ENCODE peak calls at places on chromosomes 13 and 19, in five cellular contexts. S is colonic mucosa; A is foreskin keratinocyte; P is CD4-positive, alpha-beta memory T cell; U is naive thymus-derived CD4-positive, alpha-beta T cell. B is an unnamed sample. For H3K4me1, the result is how much of the 10 kb centered on the place peaks cover.

GRCh38 chr19:45670670-45671453 is 2.8 kb downstream of the GIPR start:
- DNase-seq in S (peak), A (peak), P (no peak), U (peak), B (no peak)

GRCh38 chr13:75829874-75830273 is 193.7 kb downstream of the LMO7 start:
- DNase-seq in S (no peak), A (peak), P (no peak), U (no peak), B (no peak)

GRCh38 chr19:18519962-18520847 is 1.7 kb downstream of the ELL start:
- DNase-seq in S (peak), A (peak), P (peak), U (peak), B (peak)

GRCh38 chr13:26480246-26480855 is 77.1 kb upstream of the WASF3 start:
- DNase-seq in S (peak), A (peak), P (no peak), U (no peak), B (no peak)

GRCh38 chr13:103184413-103184812 is 118.2 kb upstream of the SLC10A2 start:
- DNase-seq in S (no peak), A (no peak), P (no peak), U (no peak), B (no peak)

GRCh38 chr19:55554749-55555152 is 9.4 kb upstream of the SBK3 start:
- DNase-seq in S (no peak), A (no peak), P (no peak), U (no peak), B (no peak)

GRCh38 chr13:71754407-71754974 is 112.5 kb downstream of the DACH1 start:
- DNase-seq in S (no peak), A (no peak), P (no peak), U (no peak), B (peak)

GRCh38 chr19:6935618-6936017 is 48.2 kb downstream of the ADGRE1 start:
- DNase-seq in S (no peak), A (no peak), P (no peak), U (no peak), B (no peak)

DNA sequence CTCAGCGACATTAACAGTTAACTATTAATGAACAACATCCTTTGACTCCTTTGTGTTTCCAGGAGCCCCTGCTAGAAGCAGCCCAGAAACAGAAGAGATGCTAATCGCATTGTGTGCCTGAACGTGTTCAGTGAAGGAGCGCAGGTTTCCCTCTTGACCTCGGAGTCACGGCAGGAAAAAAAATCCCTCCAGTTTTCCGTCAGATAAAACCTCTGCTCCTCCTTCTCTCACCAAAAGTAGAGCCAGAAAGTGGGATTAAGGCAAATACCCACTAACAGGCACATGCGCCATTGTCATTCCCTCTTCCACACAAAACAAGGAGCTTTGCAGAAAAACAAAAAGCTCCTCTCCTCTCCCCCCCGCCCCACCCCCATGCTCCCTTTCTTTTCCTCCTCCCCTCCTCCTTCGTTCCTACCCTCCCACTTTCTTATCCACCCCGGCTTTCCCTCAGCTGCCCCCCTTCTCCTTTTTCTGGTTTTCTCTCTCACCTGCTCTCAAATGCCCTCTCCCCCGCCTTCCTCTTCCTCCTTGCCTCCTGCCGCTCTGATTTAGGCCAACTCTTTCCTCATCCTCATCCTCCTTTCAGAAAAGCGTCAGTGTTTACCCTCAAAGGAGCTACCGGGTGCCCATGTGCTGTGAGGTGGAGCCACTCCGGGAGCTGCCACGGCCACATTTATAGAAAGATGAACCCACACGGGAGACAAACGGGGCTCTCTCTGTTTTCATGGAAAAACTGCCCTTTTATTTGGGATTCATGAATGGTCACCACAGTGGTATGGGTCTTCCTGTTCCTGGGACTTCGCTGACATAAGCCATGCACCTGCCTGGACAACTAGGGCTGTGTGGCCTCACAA is 224.5 kb downstream of the ZIC5 start:
- DNase-seq in S (peak), A (no peak), P (no peak), U (no peak), B (no peak)
- H3K4me1 ChIP-seq in S (under half), A (under half), P (under half), U (under half), B (under half)

DNA sequence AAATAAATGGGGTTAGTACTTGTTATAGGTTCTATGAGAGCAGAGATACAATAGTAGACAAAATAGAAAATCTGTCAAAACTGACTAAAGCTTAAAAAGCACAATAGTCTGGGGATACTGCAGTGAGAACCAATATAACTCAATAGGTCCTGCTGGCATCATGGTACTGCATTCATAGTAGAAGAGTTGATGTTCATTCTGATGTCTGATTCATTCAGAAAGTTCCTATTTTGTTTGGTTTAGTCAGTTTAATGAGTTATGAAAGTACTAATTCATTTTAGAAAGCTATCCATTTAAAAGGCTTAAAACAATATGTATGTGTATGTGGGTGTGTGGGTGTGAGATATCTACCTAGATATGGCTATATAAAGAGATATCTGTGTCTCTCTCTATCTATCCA is 152.8 kb downstream of the LHFPL6 start:
- DNase-seq in S (no peak), A (no peak), P (no peak), U (no peak), B (no peak)
- H3K4me1 ChIP-seq in S (under half), A (under half), P (under half), U (under half), B (under half)

DNA sequence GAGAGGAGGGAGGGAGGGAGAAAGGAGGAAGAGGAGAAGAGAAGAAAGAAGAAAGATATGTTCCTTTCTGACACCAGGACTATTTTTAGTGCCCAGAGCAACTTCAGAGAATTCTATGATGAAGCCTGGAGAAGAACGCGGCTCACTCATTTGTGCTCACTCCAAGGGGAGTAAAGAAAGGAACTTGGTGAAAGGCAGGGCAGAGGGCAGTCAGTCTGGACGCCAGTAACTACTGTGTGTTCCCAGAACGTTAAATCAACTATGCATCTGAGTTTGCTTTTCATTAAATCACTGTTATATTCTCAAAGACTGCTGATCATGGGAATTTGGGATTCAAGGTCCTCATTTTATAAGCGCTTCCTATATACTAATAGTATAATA is 154.3 kb downstream of the DCT start:
- DNase-seq in S (no peak), A (no peak), P (no peak), U (no peak), B (no peak)
- H3K4me1 ChIP-seq in S (under half), A (under half), P (half or more), U (half or more), B (under half)

GRCh38 chr13:98976941-98977340 is 923 bp downstream of the DOCK9 start:
- DNase-seq in S (no peak), A (no peak), P (no peak), U (no peak), B (no peak)
- H3K4me1 ChIP-seq in S (under half), A (under half), P (half or more), U (half or more), B (under half)

DNA sequence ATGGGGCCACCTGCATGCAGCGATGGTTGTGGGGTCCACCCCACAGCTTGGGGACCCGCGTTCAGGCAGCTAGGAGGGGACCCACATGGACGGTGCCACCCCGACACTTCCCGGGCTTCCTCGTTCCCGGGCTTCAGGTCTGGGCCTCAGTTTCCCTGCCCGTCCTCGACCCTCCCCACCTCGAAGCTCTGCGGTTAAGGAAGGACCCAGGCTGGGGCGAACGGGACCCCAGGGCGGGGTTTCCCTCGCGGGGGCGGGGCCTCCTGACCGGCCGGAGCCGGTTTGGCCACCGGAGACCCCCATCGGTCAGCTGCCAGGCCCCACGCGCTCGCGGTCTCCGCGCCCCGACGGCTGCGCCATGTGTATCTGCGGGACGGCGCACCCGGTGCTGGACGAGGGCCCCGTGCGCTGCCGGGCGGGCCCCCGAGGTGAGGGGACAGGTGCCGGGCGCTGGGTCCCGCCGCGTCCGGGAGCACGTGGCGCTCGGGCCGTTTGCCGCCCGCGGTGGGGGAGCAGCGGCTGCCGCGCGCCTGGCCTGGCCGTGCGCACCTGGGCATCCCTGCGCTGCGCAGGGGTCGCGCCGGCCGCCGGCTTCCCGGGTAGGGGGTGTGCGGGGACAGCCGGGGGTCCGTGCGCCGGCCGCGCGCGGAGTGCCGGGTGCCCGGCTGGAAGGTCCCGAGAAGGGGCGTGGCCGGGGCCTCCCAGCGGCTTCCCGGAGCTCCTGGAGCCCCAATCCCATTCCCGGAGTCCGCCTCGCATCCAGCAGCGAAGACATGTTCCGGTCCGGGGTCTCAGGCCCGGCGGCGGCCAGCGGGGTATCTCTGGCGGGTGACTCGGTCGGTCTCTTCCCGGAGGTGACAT is 4.2 kb downstream of the ARHGAP45 start:
- DNase-seq in S (no peak), A (no peak), P (no peak), U (peak), B (no peak)
- H3K4me1 ChIP-seq in S (under half), A (under half), P (half or more), U (half or more), B (under half)

GRCh38 chr19:49893135-49893534 is 3.6 kb downstream of the IL4I1 start:
- DNase-seq in S (no peak), A (no peak), P (no peak), U (no peak), B (no peak)
- H3K4me1 ChIP-seq in S (under half), A (under half), P (under half), U (under half), B (under half)

GRCh38 chr19:8194528-8195275 is 14.5 kb upstream of the CERS4 start:
- DNase-seq in S (peak), A (peak), P (peak), U (peak), B (no peak)

GRCh38 chr19:8192227-8192820 is 16.8 kb upstream of the CERS4 start:
- DNase-seq in S (no peak), A (no peak), P (no peak), U (no peak), B (no peak)

DNA sequence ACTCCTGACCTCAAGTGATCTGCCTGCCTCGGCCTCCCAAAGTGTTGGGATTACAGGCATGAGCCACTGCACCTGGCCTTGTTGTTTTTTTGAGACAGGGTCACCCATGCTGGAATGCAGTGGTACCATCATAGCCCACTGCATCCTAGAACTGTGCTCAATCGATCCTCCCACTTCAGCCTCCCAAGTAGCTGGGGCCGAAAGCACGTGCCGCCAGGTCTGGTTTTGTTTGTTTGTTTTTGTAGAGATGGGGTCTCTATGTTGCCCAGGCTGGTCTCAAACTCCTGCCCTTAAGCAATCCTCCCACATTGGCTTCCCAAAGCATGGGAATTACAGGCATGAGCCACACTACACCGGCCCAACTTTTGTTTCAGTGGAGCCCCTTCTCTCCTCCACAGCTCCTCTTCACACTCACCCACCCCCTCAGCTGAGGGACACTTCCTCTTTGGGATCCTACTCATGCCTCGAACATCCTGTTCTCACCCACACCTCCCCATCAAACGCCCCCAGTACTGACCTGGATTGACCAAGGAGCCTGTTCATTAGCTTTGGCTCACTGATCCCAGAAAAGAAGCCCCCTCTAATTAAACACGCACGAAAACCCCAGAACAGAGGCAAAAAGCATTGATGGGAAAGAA is 12.8 kb upstream of the CERS4 start:
- DNase-seq in S (no peak), A (no peak), P (no peak), U (no peak), B (no peak)
- H3K4me1 ChIP-seq in S (under half), A (under half), P (under half), U (under half), B (under half)

B was measured in gastrocnemius medialis.